ENCODE peak calls at places on chromosomes 1 and 21, in nine cellular contexts. N is left lung, I is left ventricle myocardium inferior, L is A549, S is Peyer's patch, A is GM23338, T is sigmoid colon, K is dorsolateral prefrontal cortex, Z is psoas muscle. D is an unnamed sample.

GRCh38 chr1:192584951-192585350 is 9.4 kb downstream of the RGS1 start:
- DNase-seq in A (no peak), K (no peak), S (no peak), I (no peak), T (no peak), Z (no peak), L (no peak), N (no peak), D (peak; percentile 23)

GRCh38 chr1:161196521-161197451 is 2.1 kb downstream of the ADAMTS4 start:
- DNase-seq in K (no peak), S (no peak), T (peak; percentile 87), Z (peak; percentile 70), A (peak; percentile 54), I (peak; percentile 55), L (no peak), N (no peak), D (peak; percentile 88)

GRCh38 chr1:81111818-81112217 is 688.9 kb upstream of the ADGRL2 start:
- DNase-seq in S (no peak), Z (no peak), N (no peak), A (no peak), K (no peak), I (no peak), L (no peak), T (no peak), D (peak; percentile 77)

GRCh38 chr21:35050348-35051286 is 1.5 kb upstream of the RUNX1 start:
- DNase-seq in N (no peak), L (no peak), S (no peak), K (no peak), A (no peak), Z (no peak), I (no peak), T (peak; percentile 77), D (no peak)

GRCh38 chr1:54814148-54814498 is 13.0 kb upstream of the TTC22 start:
- DNase-seq in N (no peak), Z (no peak), S (peak; percentile 84), L (no peak), I (no peak), K (peak; percentile 16), A (no peak), T (no peak), D (no peak)

GRCh38 chr1:155177918-155178281 is 4.3 kb downstream of the TRIM46 start:
- DNase-seq in L (no peak), A (no peak), Z (no peak), K (peak; percentile 22), N (no peak), I (no peak), T (no peak), S (peak; percentile 44), D (no peak)

GRCh38 chr1:242585616-242586354 is 61.3 kb upstream of the PLD5 start:
- DNase-seq in K (no peak), N (no peak), S (no peak), I (no peak), L (no peak), T (no peak), Z (no peak), A (peak; percentile 52), D (no peak)

GRCh38 chr1:90780981-90781380 is 63.9 kb upstream of the BARHL2 start:
- DNase-seq in A (no peak), N (no peak), Z (no peak), I (no peak), K (no peak), T (no peak), L (no peak), S (no peak), D (no peak)

GRCh38 chr1:203464226-203464625 is 11.4 kb upstream of the PRELP start:
- DNase-seq in Z (no peak), A (no peak), K (no peak), T (no peak), I (no peak), L (no peak), S (no peak), N (no peak), D (no peak)

GRCh38 chr1:159248311-159248710 is 43.6 kb downstream of the ACKR1 start:
- DNase-seq in T (no peak), A (no peak), K (no peak), I (no peak), L (no peak), N (no peak), Z (no peak), S (no peak), D (peak; percentile 11)

GRCh38 chr1:204077979-204078696 is 5.2 kb downstream of the SOX13 start:
- DNase-seq in N (no peak), K (no peak), L (no peak), Z (no peak), S (no peak), A (peak; percentile 96), T (no peak), I (no peak), D (no peak)

GRCh38 chr1:62452951-62453350 is 16.1 kb downstream of the USP1 start:
- DNase-seq in A (no peak), T (no peak), K (no peak), S (no peak), L (no peak), Z (no peak), I (no peak), N (no peak), D (no peak)

GRCh38 chr1:85463666-85464496 is 1.1 kb downstream of the DDAH1 start:
- DNase-seq in Z (no peak), A (peak; percentile 31), K (no peak), I (no peak), T (no peak), N (no peak), S (no peak), L (peak; percentile 8), D (peak; percentile 42)

GRCh38 chr1:11458811-11459275 is 20.1 kb upstream of the DISP3 start:
- DNase-seq in K (peak; percentile 93), T (no peak), L (no peak), N (no peak), S (no peak), I (peak; percentile 51), A (no peak), Z (no peak), D (peak; percentile 15)

GRCh38 chr1:230632273-230632873 is 9.9 kb upstream of the COG2 start:
- DNase-seq in S (no peak), A (peak; percentile 76), N (no peak), I (no peak), L (peak; percentile 46), K (no peak), T (no peak), Z (no peak), D (peak; percentile 42)
- TF ChIP-seq CTCF in S (no peak), A (peak; percentile 81), N (peak; percentile 20), I (peak; percentile 65), L (peak; percentile 64), K (peak; percentile 44), T (no peak), Z (no peak), D (peak; percentile 63)

GRCh38 chr1:164563821-164564251 is 4.9 kb downstream of the PBX1 start:
- DNase-seq in Z (no peak), S (no peak), T (no peak), K (no peak), L (no peak), A (no peak), N (no peak), I (no peak), D (no peak)

GRCh38 chr1:164565356-164565755 is 6.4 kb downstream of the PBX1 start:
- DNase-seq in N (no peak), K (no peak), L (no peak), A (peak; percentile 66), S (no peak), I (no peak), Z (no peak), T (no peak), D (peak; percentile 28)

GRCh38 chr1:164561461-164561860 is 2.5 kb downstream of the PBX1 start:
- DNase-seq in I (no peak), T (no peak), K (no peak), S (no peak), A (no peak), N (no peak), L (no peak), Z (no peak), D (peak; percentile 50)

GRCh38 chr1:164561007-164561406 is 2.0 kb downstream of the PBX1 start:
- DNase-seq in K (no peak), T (no peak), I (no peak), N (no peak), L (no peak), Z (no peak), S (no peak), A (no peak), D (peak; percentile 52)

GRCh38 chr1:164562947-164563346 is 4.0 kb downstream of the PBX1 start:
- DNase-seq in T (no peak), N (no peak), S (no peak), L (no peak), Z (no peak), A (no peak), K (no peak), I (no peak), D (peak; percentile 48)
- H3K4me3 ChIP-seq in T (peak overlapping the region; percentile 88), N (peak overlapping the region; percentile 21), S (peak overlapping the region; percentile 68), L (peak overlapping the region; percentile 59), Z (peak overlapping the region; percentile 85), A (peak overlapping the region; percentile 81), K (peak overlapping the region; percentile 26), I (peak overlapping the region; percentile 82), D (peak overlapping the region; percentile 78)

DNA sequence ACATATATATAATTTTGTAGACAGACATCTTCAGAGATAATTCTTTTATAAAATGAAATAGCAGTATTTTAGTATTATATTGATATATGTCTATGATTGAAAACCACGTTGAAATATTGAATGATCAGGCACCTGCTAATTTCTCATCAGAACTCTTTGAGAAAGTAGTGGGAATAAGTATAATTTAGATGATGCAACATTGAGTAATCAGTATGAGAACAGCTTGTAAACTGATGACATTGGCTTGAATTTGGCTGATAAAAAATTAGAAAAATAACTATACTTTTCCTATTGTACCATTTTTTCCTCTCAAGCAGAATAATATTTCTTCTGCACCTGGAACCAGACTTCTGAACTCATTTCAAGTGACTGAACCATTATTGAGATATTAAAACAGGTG is 1316.8 kb downstream of the NCAM2 start:
- DNase-seq in A (no peak), K (no peak), T (no peak), L (no peak), S (no peak), Z (no peak), N (no peak), I (no peak), D (no peak)
- TF ChIP-seq CTCF in A (no peak), K (no peak), T (no peak), L (no peak), S (no peak), Z (no peak), N (no peak), I (no peak), D (no peak)

GRCh38 chr1:40985875-40986274 is 6.4 kb downstream of the CTPS1 start:
- DNase-seq in T (no peak), L (no peak), I (no peak), N (no peak), A (no peak), S (no peak), Z (no peak), K (no peak), D (no peak)

GRCh38 chr1:40987439-40988276 is 8.2 kb downstream of the CTPS1 start:
- DNase-seq in N (no peak), K (no peak), I (no peak), A (no peak), T (peak; percentile 12), S (peak; percentile 73), L (no peak), Z (no peak), D (no peak)

GRCh38 chr1:40986328-40986783 is 6.9 kb downstream of the CTPS1 start:
- DNase-seq in K (no peak), Z (no peak), N (no peak), T (no peak), A (no peak), S (no peak), L (no peak), I (no peak), D (no peak)

GRCh38 chr1:40988280-40988679 is 8.8 kb downstream of the CTPS1 start:
- DNase-seq in S (no peak), I (no peak), L (no peak), A (no peak), T (no peak), Z (no peak), N (no peak), K (no peak), D (no peak)

GRCh38 chr1:40986929-40987328 is 7.4 kb downstream of the CTPS1 start:
- DNase-seq in T (no peak), S (no peak), N (no peak), A (no peak), K (no peak), Z (no peak), L (no peak), I (no peak), D (no peak)
- H3K4me3 ChIP-seq in T (no peak overlapping the region), S (no peak overlapping the region), N (no peak overlapping the region), A (no peak overlapping the region), K (no peak overlapping the region), Z (no peak overlapping the region), L (no peak overlapping the region), I (no peak overlapping the region), D (no peak overlapping the region)

D was measured in cardiac fibroblast.